ENCODE peak calls at places on chromosomes 5 and 9, in seven cellular contexts. K is CD8-positive, alpha-beta T cell; P is fibroblast of the aortic adventitia; O is right atrium auricular region; G is fibroblast of mammary gland; V is psoas muscle; R is sigmoid colon. Z is an unnamed sample.

GRCh38 chr9:120913673-120914266 is 12.8 kb downstream of the TRAF1 start:
- DNase-seq in K (no peak), P (no peak), O (no peak), G (no peak), V (no peak), R (no peak), Z (no peak)

GRCh38 chr9:35112257-35113020 is 3.2 kb downstream of the ATOSB start:
- DNase-seq in K (no peak), P (peak), O (peak), G (peak), V (peak), R (no peak), Z (no peak)

GRCh38 chr5:31193591-31194457 is at the start of gene CDH6:
- DNase-seq in K (no peak), P (peak), O (no peak), G (no peak), V (no peak), R (no peak), Z (peak)

GRCh38 chr5:61878471-61878870 is 427.5 kb upstream of the KIF2A start:
- DNase-seq in K (no peak), P (no peak), O (no peak), G (no peak), V (no peak), R (no peak), Z (no peak)

GRCh38 chr5:131281133-131281867 is 17.4 kb downstream of the CDC42SE2 start:
- DNase-seq in K (no peak), P (no peak), O (no peak), G (no peak), V (no peak), R (no peak), Z (no peak)

GRCh38 chr5:32942225-32942989 is 231.3 kb downstream of the NPR3 start:
- DNase-seq in K (no peak), P (peak), O (no peak), G (peak), V (no peak), R (no peak), Z (no peak)

GRCh38 chr9:89591291-89592200 is 13.3 kb upstream of the GADD45G start:
- DNase-seq in K (no peak), P (no peak), O (peak), G (no peak), V (no peak), R (no peak), Z (no peak)

GRCh38 chr5:73693573-73694061 is 67.6 kb downstream of the ARHGEF28 start:
- DNase-seq in K (no peak), P (peak), O (no peak), G (peak), V (no peak), R (no peak), Z (no peak)

GRCh38 chr9:19049872-19050636 is 827 bp downstream of the RRAGA start:
- DNase-seq in K (no peak), P (peak), O (no peak), G (peak), V (no peak), R (no peak), Z (no peak)

GRCh38 chr5:83711982-83712601 is 8.6 kb downstream of the HAPLN1 start:
- DNase-seq in K (no peak), P (peak), O (no peak), G (peak), V (no peak), R (no peak), Z (no peak)

GRCh38 chr9:37969130-37969529 is 65.2 kb upstream of the SLC25A51 start:
- DNase-seq in K (no peak), P (peak), O (no peak), G (peak), V (no peak), R (no peak), Z (no peak)

GRCh38 chr5:151664694-151665583 is 21.8 kb downstream of the SPARC start:
- DNase-seq in K (no peak), P (peak), O (no peak), G (peak), V (peak), R (no peak), Z (no peak)

GRCh38 chr5:134046801-134047707 is 42.3 kb upstream of the VDAC1 start:
- DNase-seq in K (no peak), P (no peak), O (no peak), G (no peak), V (no peak), R (no peak), Z (no peak)

GRCh38 chr5:111781200-111781599 is 24.2 kb upstream of the NREP start:
- DNase-seq in K (no peak), P (no peak), O (peak), G (peak), V (peak), R (peak), Z (no peak)

GRCh38 chr9:72954431-72955420 is 1.9 kb upstream of the ALDH1A1 start:
- DNase-seq in K (no peak), P (peak), O (peak), G (peak), V (peak), R (peak), Z (no peak)

GRCh38 chr9:112789493-112789892 is 38.9 kb downstream of the SNX30 start:
- DNase-seq in K (no peak), P (peak), O (no peak), G (peak), V (no peak), R (no peak), Z (no peak)

GRCh38 chr9:94889627-94890026 is 163.1 kb downstream of the AOPEP start:
- DNase-seq in K (no peak), P (no peak), O (no peak), G (no peak), V (no peak), R (no peak), Z (no peak)

GRCh38 chr9:134552349-134552990 is 89.1 kb upstream of the COL5A1 start:
- DNase-seq in K (no peak), P (no peak), O (no peak), G (no peak), V (peak), R (peak), Z (no peak)

GRCh38 chr9:134551176-134551575 is 90.4 kb upstream of the COL5A1 start:
- DNase-seq in K (no peak), P (no peak), O (no peak), G (no peak), V (peak), R (no peak), Z (no peak)

GRCh38 chr9:134549336-134549735 is 92.3 kb upstream of the COL5A1 start:
- DNase-seq in K (no peak), P (no peak), O (no peak), G (no peak), V (peak), R (peak), Z (no peak)

GRCh38 chr9:134551657-134552348 is 89.8 kb upstream of the COL5A1 start:
- DNase-seq in K (no peak), P (peak), O (peak), G (peak), V (peak), R (no peak), Z (peak)

DNA sequence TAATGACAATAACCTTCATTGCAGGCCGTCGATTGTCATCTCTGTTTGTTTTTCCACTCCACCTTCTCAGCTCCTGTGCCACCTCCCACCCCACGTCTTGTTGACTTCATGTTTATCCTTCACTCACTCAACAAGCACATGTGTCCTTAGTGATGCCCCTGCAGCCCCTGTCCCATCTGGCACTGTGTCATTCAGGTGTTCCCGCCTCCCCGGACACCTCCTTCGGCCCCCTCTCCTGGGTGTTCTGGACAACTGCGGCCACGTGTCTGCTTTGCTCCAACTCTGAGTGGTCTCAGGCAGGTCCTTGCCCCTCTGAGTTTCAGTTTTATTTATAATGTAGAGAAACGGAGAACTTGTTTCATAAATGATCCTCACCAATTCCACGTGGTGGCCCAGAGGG is 91.0 kb upstream of the COL5A1 start:
- DNase-seq in K (no peak), P (no peak), O (no peak), G (no peak), V (peak), R (peak), Z (no peak)
- TF ChIP-seq CTCF in K (no peak), P (no peak), O (no peak), G (no peak), V (no peak), R (no peak), Z (no peak)

GRCh38 chr9:70135176-70135575 is 91.5 kb downstream of the MAMDC2 start:
- DNase-seq in K (no peak), P (no peak), O (no peak), G (no peak), V (no peak), R (no peak), Z (no peak)
- TF ChIP-seq CTCF in K (no peak), P (no peak), O (no peak), G (no peak), V (peak), R (no peak), Z (peak)

DNA sequence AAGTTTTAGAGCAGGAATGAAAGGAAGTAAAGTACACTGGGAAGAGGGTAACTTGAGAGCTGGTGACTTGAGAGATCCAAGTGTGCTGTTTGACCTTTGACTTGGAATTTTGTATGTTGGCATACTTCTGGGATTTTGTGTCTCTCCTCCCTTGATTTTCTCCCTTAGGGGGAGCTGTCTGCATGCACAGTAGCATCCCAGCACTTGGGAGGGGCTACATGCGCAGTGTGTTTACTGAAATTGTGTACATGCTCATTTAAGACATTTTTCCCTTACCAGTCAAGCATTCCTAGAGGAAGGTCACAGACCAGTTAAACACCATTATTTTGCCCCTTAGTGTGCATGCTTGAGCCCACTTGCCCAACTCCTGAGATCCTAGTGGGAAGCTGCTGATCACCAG is 120.1 kb downstream of the ZNF622 start:
- DNase-seq in K (no peak), P (no peak), O (no peak), G (peak), V (no peak), R (no peak), Z (no peak)
- TF ChIP-seq CTCF in K (no peak), P (no peak), O (no peak), G (peak), V (no peak), R (no peak), Z (no peak)

GRCh38 chr5:16510123-16510522 is 44.5 kb upstream of the ZNF622 start:
- DNase-seq in K (no peak), P (no peak), O (no peak), G (no peak), V (no peak), R (no peak), Z (no peak)
- TF ChIP-seq CTCF in K (no peak), P (no peak), O (no peak), G (no peak), V (no peak), R (no peak), Z (no peak)

GRCh38 chr5:146049704-146050026 is 55.7 kb downstream of the PLAC8L1 start:
- DNase-seq in K (no peak), P (no peak), O (no peak), G (no peak), V (no peak), R (no peak), Z (no peak)
- TF ChIP-seq CTCF in K (no peak), P (no peak), O (no peak), G (no peak), V (no peak), R (no peak), Z (no peak)

DNA sequence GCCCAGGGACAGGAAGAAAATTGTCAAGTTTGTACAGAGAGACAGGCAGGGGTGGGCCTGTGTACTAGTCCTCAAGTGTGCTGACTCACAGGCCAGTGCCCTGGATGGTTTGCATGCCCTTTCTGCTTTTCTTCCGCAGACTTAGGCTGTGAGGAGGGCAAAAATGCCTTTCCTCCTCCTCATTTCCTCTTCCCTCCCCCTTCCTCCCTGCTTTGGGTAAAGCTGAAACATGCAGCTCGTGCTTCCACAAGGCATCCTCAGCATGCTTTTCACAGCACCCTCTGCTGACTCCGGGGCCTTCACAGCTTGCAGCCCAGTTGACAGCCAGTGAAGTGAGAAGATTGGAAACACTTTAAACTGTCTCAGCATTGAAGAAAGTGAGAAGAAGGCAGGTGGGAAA is 138.6 kb downstream of the GRIA1 start:
- DNase-seq in K (no peak), P (peak), O (no peak), G (peak), V (no peak), R (no peak), Z (peak)
- TF ChIP-seq CTCF in K (no peak), P (peak), O (no peak), G (peak), V (no peak), R (no peak), Z (peak)

GRCh38 chr5:103258368-103258956 is at the start of gene MACIR:
- DNase-seq in K (peak), P (peak), O (peak), G (peak), V (peak), R (peak), Z (peak)

GRCh38 chr5:103255666-103256065 is 2.9 kb upstream of the MACIR start:
- DNase-seq in K (no peak), P (no peak), O (no peak), G (no peak), V (no peak), R (no peak), Z (no peak)

GRCh38 chr5:103254921-103255320 is 3.6 kb upstream of the MACIR start:
- DNase-seq in K (no peak), P (no peak), O (no peak), G (no peak), V (no peak), R (no peak), Z (no peak)

GRCh38 chr5:103258957-103259704 is 568 bp downstream of the MACIR start:
- DNase-seq in K (peak), P (no peak), O (no peak), G (peak), V (peak), R (peak), Z (peak)

DNA sequence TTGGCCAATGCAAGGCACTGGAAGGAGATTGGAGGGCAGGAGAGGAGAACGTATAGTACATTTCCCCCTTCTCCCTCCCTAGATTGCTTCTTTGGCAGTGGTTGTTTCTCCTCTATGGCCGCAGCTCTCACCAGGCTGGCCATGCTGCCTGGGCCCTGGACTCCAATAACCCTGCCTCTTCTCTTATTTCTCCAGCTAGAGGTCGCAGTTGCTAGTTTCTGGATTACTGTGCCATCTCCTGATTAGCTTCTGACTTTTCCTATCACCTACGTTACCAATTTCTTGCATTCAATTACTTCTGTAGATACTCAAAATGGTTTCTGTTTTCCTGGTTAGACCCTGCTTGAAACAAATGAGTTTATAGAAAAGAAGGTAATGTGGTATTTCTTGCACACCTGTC is 2.4 kb upstream of the MACIR start:
- DNase-seq in K (no peak), P (no peak), O (no peak), G (no peak), V (no peak), R (no peak), Z (no peak)
- TF ChIP-seq CTCF in K (no peak), P (peak), O (no peak), G (no peak), V (no peak), R (no peak), Z (no peak)

GRCh38 chr9:133502112-133502511 is 22.6 kb downstream of the MYMK start:
- DNase-seq in K (no peak), P (no peak), O (no peak), G (no peak), V (no peak), R (no peak), Z (no peak)

GRCh38 chr9:133499892-133500270 is 21.0 kb upstream of the SLC2A6 start:
- DNase-seq in K (no peak), P (no peak), O (no peak), G (no peak), V (peak), R (no peak), Z (no peak)

GRCh38 chr9:133496901-133497411 is 18.1 kb upstream of the SLC2A6 start:
- DNase-seq in K (no peak), P (no peak), O (no peak), G (no peak), V (peak), R (no peak), Z (no peak)

GRCh38 chr9:133497443-133497842 is 18.5 kb upstream of the SLC2A6 start:
- DNase-seq in K (no peak), P (no peak), O (no peak), G (no peak), V (peak), R (no peak), Z (no peak)

DNA sequence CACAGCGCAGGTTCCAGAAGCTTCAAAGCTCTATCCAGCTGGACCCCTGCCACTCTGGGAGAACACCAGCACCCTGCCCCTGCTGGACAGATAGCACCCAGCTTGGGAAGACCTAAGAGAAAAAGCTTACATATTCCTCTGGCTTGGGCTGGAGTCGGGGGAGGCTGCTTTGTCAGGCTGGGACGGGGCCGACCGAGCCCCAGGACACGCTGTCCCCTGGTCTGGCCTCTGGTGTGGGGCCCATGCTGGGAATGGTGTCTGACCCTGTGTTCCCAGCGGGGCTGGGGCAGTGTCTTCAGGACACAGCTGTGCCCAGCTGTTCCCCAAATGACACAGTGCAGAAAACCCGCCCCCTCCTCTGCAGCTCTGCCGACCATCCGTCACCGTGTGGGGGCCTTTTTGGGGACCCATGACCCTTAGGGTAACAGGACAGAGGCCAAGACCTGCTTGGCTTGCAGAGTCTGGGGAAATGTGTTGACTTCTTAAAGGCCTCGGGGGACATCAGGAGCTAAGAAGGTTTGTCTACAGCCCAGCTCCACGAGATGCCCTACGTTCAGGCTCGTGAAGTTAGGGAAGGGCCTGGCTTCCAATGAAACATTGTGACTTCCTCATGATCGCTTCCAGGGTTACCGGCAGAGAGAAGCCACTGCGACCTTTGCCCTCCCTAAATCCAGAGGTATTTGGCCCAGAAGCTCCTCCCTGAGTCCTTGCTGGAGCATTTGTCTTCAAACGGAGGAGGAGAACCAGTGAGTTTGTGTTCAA is 20.4 kb upstream of the SLC2A6 start:
- DNase-seq in K (no peak), P (no peak), O (no peak), G (no peak), V (peak), R (no peak), Z (no peak)
- TF ChIP-seq CTCF in K (no peak), P (peak), O (no peak), G (no peak), V (no peak), R (no peak), Z (no peak)

GRCh38 chr9:7613931-7614330 is 185.6 kb downstream of the DMAC1 start:
- DNase-seq in K (no peak), P (no peak), O (no peak), G (no peak), V (no peak), R (no peak), Z (no peak)
- TF ChIP-seq CTCF in K (no peak), P (no peak), O (no peak), G (no peak), V (no peak), R (no peak), Z (no peak)

GRCh38 chr5:54264574-54264973 is 45.8 kb downstream of the ARL15 start:
- DNase-seq in K (no peak), P (no peak), O (no peak), G (no peak), V (no peak), R (no peak), Z (no peak)
- TF ChIP-seq CTCF in K (no peak), P (no peak), O (no peak), G (no peak), V (no peak), R (no peak), Z (no peak)

Z was measured in osteocyte.